ENCODE peak calls at places on chromosomes 1 and 21, in ten cellular contexts. L is HFFc6, S is spleen, R is dorsolateral prefrontal cortex, W is stomach, I is HFF-Myc, Q is BJ, V is PC-3, A is GM13977, G is fibroblast of pulmonary artery. D is an unnamed sample.

GRCh38 chr1:54380285-54380882 is 25.8 kb downstream of the SSBP3 start:
- DNase-seq in L (no peak), S (no peak), R (no peak), W (no peak), I (no peak), Q (no peak), V (no peak), A (no peak), G (no peak), D (no peak)

GRCh38 chr1:21668232-21669032 is 725 bp downstream of the RAP1GAP start:
- DNase-seq in L (no peak), S (peak; percentile 69), R (no peak), W (peak; percentile 23), I (no peak), Q (no peak), V (no peak), A (peak; percentile 31), G (no peak), D (no peak)

GRCh38 chr1:10914056-10914455 is 98.4 kb upstream of the TARDBP start:
- DNase-seq in L (no peak), S (peak; percentile 43), R (no peak), W (no peak), I (no peak), Q (no peak), V (no peak), A (no peak), G (no peak), D (no peak)

GRCh38 chr21:39088831-39089380 is 94.3 kb downstream of the PSMG1 start:
- DNase-seq in L (peak; percentile 68), S (peak; percentile 79), R (no peak), W (no peak), I (no peak), Q (no peak), V (peak; percentile 66), A (no peak), G (peak; percentile 85), D (no peak)

GRCh38 chr1:163071381-163072255 is 2.5 kb downstream of the RGS4 start:
- DNase-seq in L (peak; percentile 93), S (no peak), R (peak; percentile 56), W (peak; percentile 68), I (peak; percentile 83), Q (peak; percentile 31), V (peak; percentile 97), A (peak; percentile 31), G (peak; percentile 92), D (no peak)

GRCh38 chr21:45064618-45065399 is 9.6 kb upstream of the ADARB1 start:
- DNase-seq in L (no peak), S (no peak), R (no peak), W (no peak), I (no peak), Q (no peak), V (no peak), A (no peak), G (no peak), D (no peak)

GRCh38 chr21:45927032-45927431 is 54.5 kb upstream of the COL6A1 start:
- DNase-seq in L (no peak), S (no peak), R (no peak), W (no peak), I (no peak), Q (no peak), V (no peak), A (no peak), G (no peak), D (no peak)

GRCh38 chr1:11787804-11788436 is 17.8 kb downstream of the MTHFR start:
- DNase-seq in L (no peak), S (peak; percentile 73), R (no peak), W (no peak), I (no peak), Q (no peak), V (no peak), A (no peak), G (no peak), D (no peak)

GRCh38 chr1:111754964-111755320 is 759 bp upstream of the DDX20 start:
- DNase-seq in L (peak; percentile 53), S (peak; percentile 85), R (no peak), W (peak; percentile 44), I (no peak), Q (no peak), V (peak; percentile 47), A (no peak), G (peak; percentile 73), D (no peak)

GRCh38 chr1:7313081-7313546 is 458.0 kb upstream of the VAMP3 start:
- DNase-seq in L (peak; percentile 22), S (no peak), R (no peak), W (no peak), I (no peak), Q (no peak), V (no peak), A (no peak), G (no peak), D (no peak)

GRCh38 chr1:219151467-219151866 is 22.2 kb upstream of the LYPLAL1 start:
- DNase-seq in L (no peak), S (no peak), R (no peak), W (no peak), I (no peak), Q (no peak), V (no peak), A (no peak), G (no peak), D (no peak)
- TF ChIP-seq CTCF in L (peak; percentile 13), S (no peak), R (no peak), W (no peak), I (no peak), Q (no peak), V (peak; percentile 23), A (no peak), G (no peak), D (no peak)

DNA sequence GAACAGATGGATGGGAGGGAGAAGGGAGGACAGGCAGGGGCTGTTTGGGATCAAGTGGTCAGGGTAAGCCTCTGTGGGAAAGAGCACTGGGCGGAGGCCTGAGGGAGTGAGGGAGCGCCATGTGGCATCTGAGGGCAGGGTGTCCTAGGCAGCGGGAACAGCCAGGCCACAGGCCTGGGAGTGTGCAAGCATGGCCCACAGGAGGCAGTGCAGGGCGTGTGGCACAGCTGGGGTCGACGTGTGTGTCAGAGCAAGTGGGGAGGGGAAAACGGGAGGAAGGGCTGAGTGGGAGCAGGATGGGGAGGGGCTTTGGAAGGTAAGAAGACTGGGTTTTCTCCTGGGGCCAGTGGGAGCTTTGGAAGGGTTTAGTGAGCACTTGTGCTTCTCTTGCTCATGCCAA is 143.4 kb downstream of the SYF2 start:
- DNase-seq in L (no peak), S (peak; percentile 33), R (no peak), W (no peak), I (no peak), Q (no peak), V (no peak), A (no peak), G (no peak), D (no peak)
- TF ChIP-seq CTCF in L (no peak), S (no peak), R (no peak), W (no peak), I (no peak), Q (no peak), V (no peak), A (no peak), G (no peak), D (no peak)

DNA sequence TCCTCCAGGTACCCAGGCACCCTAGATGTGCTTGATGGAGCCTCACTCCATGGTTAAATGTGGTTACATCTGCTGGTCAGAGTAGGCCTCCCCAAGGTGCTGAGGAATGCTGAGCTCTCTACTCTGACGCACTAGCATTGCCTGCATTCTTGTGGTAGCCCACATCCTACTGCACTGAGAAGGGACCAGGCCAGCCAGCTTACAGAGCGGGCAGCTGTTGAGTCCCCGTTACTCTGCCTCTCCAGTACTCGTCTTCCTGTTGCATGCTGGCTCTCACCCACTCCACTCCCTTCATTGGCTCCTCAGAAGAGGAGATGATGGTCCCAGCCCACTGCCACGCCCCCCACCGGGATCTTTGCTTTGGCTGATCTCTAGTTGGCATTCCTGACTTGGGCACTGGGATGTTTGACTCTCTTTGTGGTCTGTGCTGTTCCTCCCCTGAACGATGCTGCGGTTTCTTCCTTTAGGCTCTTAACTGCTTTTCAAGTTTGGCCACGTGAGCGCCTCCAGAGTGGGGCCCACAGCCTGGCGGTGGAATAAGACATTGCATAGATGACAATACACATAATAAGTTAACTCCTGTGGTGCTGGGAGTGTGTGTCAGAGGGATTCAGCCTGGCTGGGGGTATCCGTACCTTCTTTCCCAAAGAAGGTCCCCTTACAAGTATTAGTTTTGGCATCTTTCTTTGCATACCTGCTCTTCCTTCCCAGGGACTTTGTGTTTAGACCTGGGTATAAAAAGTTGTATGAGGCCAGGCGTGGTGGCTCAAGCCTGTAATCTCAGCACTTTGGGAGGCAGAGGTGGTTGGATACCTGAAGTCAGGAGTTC is 18.6 kb downstream of the AZIN2 start:
- DNase-seq in L (peak; percentile 100), S (peak; percentile 83), R (no peak), W (peak; percentile 34), I (peak; percentile 100), Q (peak; percentile 100), V (peak; percentile 97), A (peak; percentile 39), G (peak; percentile 100), D (no peak)
- TF ChIP-seq CTCF in L (peak; percentile 83), S (peak; percentile 43), R (no peak), W (no peak), I (peak; percentile 60), Q (peak; percentile 68), V (peak; percentile 53), A (no peak), G (peak; percentile 47), D (no peak)

DNA sequence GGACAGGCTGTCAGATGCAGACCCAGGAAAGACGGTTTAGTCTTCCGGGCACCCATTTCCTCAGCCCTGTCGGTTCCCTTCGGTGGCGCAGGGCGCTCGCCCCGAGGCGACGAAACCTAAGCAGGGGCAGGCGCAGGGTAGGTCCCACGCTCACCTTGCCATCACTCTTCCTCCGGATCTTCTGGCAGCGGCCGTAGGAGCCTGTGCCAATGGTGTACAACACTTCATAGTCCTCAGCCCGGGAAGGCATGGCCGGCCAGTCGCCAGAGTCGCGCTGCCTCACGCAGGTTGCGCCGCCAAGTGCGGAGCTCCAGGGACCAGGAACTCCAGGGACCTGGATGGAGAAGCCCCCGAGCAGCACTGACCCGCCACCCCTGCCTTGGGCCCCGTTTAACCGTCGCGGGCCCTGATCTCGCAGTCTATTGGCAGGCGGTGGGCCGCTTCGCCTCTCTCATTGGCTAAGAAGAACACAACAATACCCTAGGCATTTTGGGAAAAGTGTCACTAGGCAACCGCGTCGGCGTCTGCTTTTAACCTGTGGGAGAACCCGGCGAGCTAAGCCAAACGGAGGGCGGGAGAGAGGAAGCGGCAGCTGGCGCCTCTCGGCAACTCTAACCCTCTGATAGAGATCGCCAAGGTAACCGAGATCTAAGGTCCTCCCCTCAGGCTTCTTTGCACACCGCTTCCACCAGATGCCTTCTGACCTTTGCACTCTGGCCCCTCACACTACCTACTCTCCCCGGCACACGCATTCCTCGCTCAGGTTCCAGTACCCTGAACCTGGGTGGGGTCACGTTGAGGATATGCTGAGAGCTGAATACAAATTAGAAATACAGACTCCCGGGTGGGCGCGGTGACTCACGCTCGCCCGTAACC is at the start of gene NEK2:
- DNase-seq in L (peak; percentile 92), S (peak; percentile 95), R (peak; percentile 91), W (peak; percentile 92), I (peak; percentile 90), Q (peak; percentile 72), V (peak; percentile 99), A (peak; percentile 89), G (peak; percentile 92), D (peak; percentile 78)
- TF ChIP-seq CTCF in L (peak; percentile 3), S (no peak), R (no peak), W (no peak), I (no peak), Q (no peak), V (no peak), A (no peak), G (no peak), D (no peak)

GRCh38 chr1:39407889-39408640 is 83.4 kb upstream of the BMP8A start:
- DNase-seq in L (no peak), S (no peak), R (no peak), W (no peak), I (no peak), Q (no peak), V (peak; percentile 18), A (no peak), G (no peak), D (no peak)
- TF ChIP-seq CTCF in L (no peak), S (no peak), R (no peak), W (no peak), I (no peak), Q (peak; percentile 10), V (no peak), A (no peak), G (no peak), D (no peak)